ENCODE peak calls at places on chromosomes 5 and 9, in six cellular contexts. G, E, Q, I, D and N are unnamed samples.

GRCh38 chr5:71932649-71933338 is 174.5 kb upstream of the MAP1B start:
- DNase-seq in Q (peak; percentile 79), E (no peak), G (peak; percentile 43), I (peak; percentile 81), D (no peak), N (no peak)

GRCh38 chr9:133375116-133375723 is 640 bp downstream of the SURF4 start:
- DNase-seq in E (no peak), G (peak; percentile 67), I (peak; percentile 77), D (no peak), Q (peak; percentile 50), N (no peak)

GRCh38 chr9:37061763-37062162 is 27.7 kb upstream of the PAX5 start:
- DNase-seq in Q (no peak), E (no peak), I (no peak), D (no peak), G (no peak), N (no peak)

GRCh38 chr5:180423133-180423532 is 70.0 kb upstream of the GFPT2 start:
- DNase-seq in G (no peak), D (no peak), Q (no peak), I (no peak), E (no peak), N (no peak)

GRCh38 chr5:38104497-38105230 is 153.7 kb upstream of the EGFLAM start:
- DNase-seq in D (no peak), I (no peak), E (no peak), G (no peak), Q (peak; percentile 59), N (no peak)

GRCh38 chr5:57711471-57711870 is 228.9 kb upstream of the ACTBL2 start:
- DNase-seq in D (no peak), G (no peak), Q (no peak), I (no peak), E (no peak), N (no peak)

GRCh38 chr5:150469718-150470470 is 20.4 kb upstream of the RPS14 start:
- DNase-seq in E (no peak), Q (peak; percentile 73), D (no peak), G (peak; percentile 71), I (peak; percentile 98), N (no peak)

GRCh38 chr9:88818495-88819201 is 172.6 kb upstream of the S1PR3 start:
- DNase-seq in G (no peak), I (peak; percentile 79), Q (no peak), D (no peak), E (no peak), N (no peak)

GRCh38 chr9:132943677-132944293 is 631 bp downstream of the TSC1 start:
- DNase-seq in E (peak; percentile 11), D (no peak), G (no peak), I (peak; percentile 39), Q (peak; percentile 11), N (peak; percentile 2)